ENCODE peak calls at places on chromosome 1, in ten cellular contexts. Z is upper lobe of left lung, W is H1, U is A549, F is prostate gland, C is IMR-90, H is HepG2, Q is uterus, P is spleen, S is tibial nerve. B is an unnamed sample.
A peak's percentile ranks its signal among the peaks of the same experiment; 100 is the strongest.

GRCh38 chr1:200179781-200180160 is 152.3 kb downstream of the NR5A2 start:
- DNase-seq in Z (no peak), W (no peak), U (no peak), F (no peak), C (peak; percentile 7), H (no peak), Q (no peak), P (no peak), S (no peak), B (no peak)

GRCh38 chr1:23242414-23242813 is 25.1 kb upstream of the HTR1D start:
- DNase-seq in Z (no peak), W (no peak), U (no peak), F (no peak), C (no peak), H (no peak), Q (no peak), P (no peak), S (no peak), B (no peak)

GRCh38 chr1:42282867-42283583 is 52.0 kb downstream of the FOXJ3 start:
- DNase-seq in Z (no peak), W (no peak), U (no peak), F (no peak), C (peak; percentile 59), H (no peak), Q (no peak), P (no peak), S (no peak), B (no peak)

GRCh38 chr1:175172503-175172902 is 20.1 kb downstream of the KIAA0040 start:
- DNase-seq in Z (no peak), W (no peak), U (no peak), F (no peak), C (no peak), H (no peak), Q (no peak), P (no peak), S (no peak), B (no peak)

GRCh38 chr1:212229654-212230053 is 55.6 kb upstream of the PPP2R5A start:
- DNase-seq in Z (no peak), W (no peak), U (no peak), F (no peak), C (peak; percentile 85), H (no peak), Q (peak; percentile 43), P (no peak), S (no peak), B (no peak)

GRCh38 chr1:2826316-2826715 is 24.8 kb upstream of the TTC34 start:
- DNase-seq in Z (no peak), W (no peak), U (no peak), F (no peak), C (no peak), H (no peak), Q (no peak), P (no peak), S (no peak), B (no peak)

GRCh38 chr1:154417338-154417608 is 12.1 kb downstream of the IL6R start:
- DNase-seq in Z (no peak), W (no peak), U (no peak), F (no peak), C (no peak), H (no peak), Q (no peak), P (no peak), S (no peak), B (no peak)

GRCh38 chr1:93667642-93668041 is 14.0 kb downstream of the BCAR3 start:
- DNase-seq in Z (no peak), W (no peak), U (no peak), F (no peak), C (no peak), H (no peak), Q (no peak), P (no peak), S (no peak), B (no peak)

GRCh38 chr1:216054593-216054992 is 368.7 kb downstream of the USH2A start:
- DNase-seq in Z (no peak), W (no peak), U (no peak), F (no peak), C (no peak), H (no peak), Q (no peak), P (no peak), S (no peak), B (no peak)

GRCh38 chr1:20187103-20187812 is 940 bp upstream of the PLA2G2C start:
- DNase-seq in Z (peak; percentile 66), W (no peak), U (no peak), F (peak; percentile 62), C (no peak), H (no peak), Q (peak; percentile 21), P (no peak), S (no peak), B (no peak)

GRCh38 chr1:81689531-81689941 is 111.2 kb upstream of the ADGRL2 start:
- DNase-seq in Z (no peak), W (no peak), U (no peak), F (no peak), C (peak; percentile 86), H (no peak), Q (no peak), P (no peak), S (no peak), B (peak; percentile 23)

GRCh38 chr1:154527192-154527591 is 25.0 kb upstream of the SHE start:
- DNase-seq in Z (no peak), W (no peak), U (no peak), F (no peak), C (no peak), H (no peak), Q (no peak), P (no peak), S (no peak), B (no peak)

GRCh38 chr1:160209656-160210046 is 4.5 kb downstream of the PEA15 start:
- DNase-seq in Z (no peak), W (no peak), U (no peak), F (no peak), C (no peak), H (no peak), Q (no peak), P (no peak), S (no peak), B (peak; percentile 82)

GRCh38 chr1:200488375-200489165 is 78.7 kb upstream of the ZNF281 start:
- DNase-seq in Z (peak; percentile 51), W (peak; percentile 67), U (peak; percentile 44), F (peak; percentile 55), C (peak; percentile 85), H (peak; percentile 68), Q (peak; percentile 30), P (no peak), S (peak; percentile 79), B (peak; percentile 25)

GRCh38 chr1:22780696-22781095 is 70.1 kb downstream of the EPHB2 start:
- DNase-seq in Z (no peak), W (peak; percentile 91), U (peak; percentile 74), F (no peak), C (peak; percentile 16), H (no peak), Q (no peak), P (no peak), S (no peak), B (no peak)

GRCh38 chr1:28437924-28438699 is 67.7 kb upstream of the RCC1 start:
- DNase-seq in Z (peak; percentile 94), W (no peak), U (peak; percentile 64), F (peak; percentile 93), C (peak; percentile 96), H (peak; percentile 96), Q (peak; percentile 64), P (peak; percentile 73), S (peak; percentile 61), B (peak; percentile 91)

GRCh38 chr1:15935056-15935950 is 40.6 kb downstream of the ZBTB17 start:
- DNase-seq in Z (no peak), W (no peak), U (no peak), F (no peak), C (no peak), H (no peak), Q (no peak), P (no peak), S (no peak), B (no peak)
- TF ChIP-seq POLR2A in Z (no peak), W (no peak), U (no peak), F (no peak), C (no peak), H (peak; percentile 17), Q (no peak), P (no peak), S (no peak), B (no peak)

GRCh38 chr1:36187800-36188593 is 32.0 kb downstream of the MAP7D1 start:
- DNase-seq in Z (peak; percentile 92), W (peak; percentile 86), U (peak; percentile 81), F (peak; percentile 89), C (peak; percentile 92), H (peak; percentile 87), Q (peak; percentile 88), P (peak; percentile 91), S (peak; percentile 91), B (peak; percentile 92)
- H3K27ac ChIP-seq in Z (peak overlapping the region; percentile 79), W (peak overlapping the region; percentile 19), U (peak overlapping the region; percentile 88), F (peak overlapping the region; percentile 90), C (peak overlapping the region; percentile 68), H (peak overlapping the region; percentile 41), Q (peak overlapping the region; percentile 91), P (peak overlapping the region; percentile 66), S (peak overlapping the region; percentile 87), B (peak overlapping the region; percentile 86)

DNA sequence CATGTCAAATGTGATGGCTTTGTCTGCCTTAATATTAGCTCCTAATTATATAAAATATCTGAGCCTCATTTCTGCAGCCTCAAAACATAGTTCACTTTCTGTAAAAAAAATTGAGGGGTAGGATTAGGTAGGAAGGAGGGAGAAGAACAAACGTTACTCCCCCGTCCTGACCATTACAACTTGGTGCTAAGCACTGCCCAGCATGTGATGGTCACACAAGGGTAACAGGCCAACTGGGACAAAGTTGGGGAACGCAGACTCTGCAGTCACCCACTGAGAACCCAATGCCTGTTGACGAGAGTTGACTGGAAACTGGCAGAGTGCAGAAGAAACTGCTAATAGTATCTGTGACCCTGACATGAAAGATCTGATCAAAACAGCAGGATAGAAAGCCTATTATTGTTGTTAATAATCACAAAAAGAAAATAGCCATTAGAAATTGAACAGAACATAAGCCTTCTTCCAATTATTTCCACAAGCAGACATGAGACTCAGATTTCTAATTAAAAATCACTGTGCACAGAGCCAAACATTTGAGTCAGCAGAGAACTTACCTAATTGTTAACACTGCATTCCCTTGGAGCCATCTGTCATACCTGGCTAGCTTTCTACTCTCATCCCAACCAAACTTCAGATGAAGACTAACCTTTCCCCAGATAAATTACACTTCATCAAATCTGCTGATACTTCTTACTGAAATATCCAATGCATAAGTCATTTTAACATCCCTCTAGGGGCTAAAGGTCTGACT is 5.5 kb downstream of the SORT1 start:
- DNase-seq in Z (peak; percentile 54), W (no peak), U (no peak), F (no peak), C (no peak), H (no peak), Q (no peak), P (no peak), S (no peak), B (no peak)
- H3K4me1 ChIP-seq in Z (peaks cover 63% of the 10 kb centered on the region), W (no peaks in the 10 kb centered on the region), U (peaks cover 29% of the 10 kb centered on the region), F (peaks cover 11% of the 10 kb centered on the region), C (peaks cover 24% of the 10 kb centered on the region), H (peaks cover 90% of the 10 kb centered on the region), Q (no peaks in the 10 kb centered on the region), P (peaks cover 14% of the 10 kb centered on the region), S (peaks cover 91% of the 10 kb centered on the region), B (peaks cover 91% of the 10 kb centered on the region)

DNA sequence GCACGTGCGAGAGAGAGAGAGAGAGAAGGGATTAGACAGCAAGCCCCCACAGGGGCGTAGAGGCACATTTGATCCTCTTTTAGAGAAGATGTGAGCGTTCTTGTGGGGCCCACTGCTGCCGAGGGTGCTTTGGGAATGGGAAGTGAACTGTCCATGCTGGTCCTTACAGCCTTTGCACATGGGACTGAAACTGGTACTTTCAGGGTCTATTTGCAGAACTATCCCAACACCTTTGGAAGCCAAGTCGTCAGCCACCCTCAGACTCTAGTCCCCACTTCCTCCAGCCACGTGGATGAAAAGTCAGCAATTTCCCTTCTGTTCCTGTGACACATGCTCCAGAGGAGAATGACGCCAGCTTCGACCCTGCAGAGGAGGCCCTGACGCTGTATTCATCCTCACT is 2.6 kb upstream of the RAB7B start:
- DNase-seq in Z (peak; percentile 45), W (no peak), U (no peak), F (no peak), C (no peak), H (no peak), Q (no peak), P (no peak), S (no peak), B (no peak)
- TF ChIP-seq POLR2A in Z (no peak), W (no peak), U (no peak), F (no peak), C (no peak), H (no peak), Q (no peak), P (no peak), S (no peak), B (no peak)